ENCODE peak calls at places on chromosomes 4 and X, in ten cellular contexts. P, E, T, C, I, Y, Z, F, M and V are unnamed samples.

GRCh38 chr4:100082852-100083251 is 107.4 kb downstream of the DDIT4L start:
- DNase-seq in P (no peak), E (no peak), T (no peak), C (no peak), I (no peak), Y (no peak), Z (no peak), F (no peak), M (no peak), V (no peak)

GRCh38 chr4:1216869-1217294 is 32.0 kb downstream of the CTBP1 start:
- DNase-seq in P (peak; percentile 70), E (no peak), T (no peak), C (no peak), I (peak; percentile 64), Y (no peak), Z (peak; percentile 41), F (no peak), M (no peak), V (no peak)

GRCh38 chr4:7429601-7430078 is 5.1 kb downstream of the PSAPL1 start:
- DNase-seq in P (no peak), E (no peak), T (no peak), C (no peak), I (no peak), Y (peak; percentile 52), Z (no peak), F (no peak), M (no peak), V (no peak)

GRCh38 chr4:140330311-140330900 is 43.0 kb upstream of the SCOC start:
- DNase-seq in P (no peak), E (peak; percentile 60), T (no peak), C (no peak), I (no peak), Y (no peak), Z (peak; percentile 52), F (no peak), M (peak; percentile 63), V (no peak)

GRCh38 chr4:77785669-77786068 is 33.5 kb downstream of the CNOT6L start:
- DNase-seq in P (no peak), E (no peak), T (no peak), C (no peak), I (no peak), Y (no peak), Z (no peak), F (no peak), M (no peak), V (no peak)

GRCh38 chr4:185464184-185464583 is 7.3 kb downstream of the CCDC110 start:
- DNase-seq in P (no peak), E (no peak), T (peak; percentile 55), C (no peak), I (no peak), Y (peak; percentile 70), Z (no peak), F (no peak), M (no peak), V (no peak)

GRCh38 chrX:148871422-148872152 is 371.2 kb downstream of the AFF2 start:
- DNase-seq in P (no peak), E (peak; percentile 26), T (no peak), C (no peak), I (no peak), Y (no peak), Z (no peak), F (no peak), M (no peak), V (no peak)

GRCh38 chrX:30635630-30636029 is 17.6 kb upstream of the GK start:
- DNase-seq in P (no peak), E (no peak), T (no peak), C (no peak), I (no peak), Y (no peak), Z (peak; percentile 51), F (no peak), M (no peak), V (no peak)

GRCh38 chr4:24643774-24644520 is 59.6 kb upstream of the DHX15 start:
- DNase-seq in P (no peak), E (no peak), T (no peak), C (no peak), I (no peak), Y (no peak), Z (no peak), F (no peak), M (no peak), V (no peak)

GRCh38 chrX:148874621-148875020 is 374.2 kb downstream of the AFF2 start:
- DNase-seq in P (no peak), E (no peak), T (no peak), C (no peak), I (no peak), Y (no peak), Z (no peak), F (no peak), M (no peak), V (no peak)

GRCh38 chr4:80529021-80529420 is 193.5 kb downstream of the CFAP299 start:
- DNase-seq in P (no peak), E (no peak), T (no peak), C (no peak), I (no peak), Y (no peak), Z (no peak), F (no peak), M (no peak), V (no peak)

GRCh38 chr4:158176108-158176507 is 3.3 kb upstream of the GASK1B start:
- DNase-seq in P (no peak), E (no peak), T (no peak), C (no peak), I (no peak), Y (no peak), Z (no peak), F (no peak), M (no peak), V (no peak)

GRCh38 chrX:24231169-24231568 is 81.6 kb downstream of the ZFX start:
- DNase-seq in P (no peak), E (peak; percentile 90), T (no peak), C (no peak), I (no peak), Y (no peak), Z (peak; percentile 12), F (no peak), M (no peak), V (no peak)

GRCh38 chrX:69387559-69388487 is 116.3 kb upstream of the NALF2 start:
- DNase-seq in P (no peak), E (peak; percentile 20), T (peak; percentile 88), C (no peak), I (peak; percentile 30), Y (peak; percentile 93), Z (peak; percentile 69), F (peak; percentile 57), M (peak; percentile 0), V (peak; percentile 38)

GRCh38 chrX:50711907-50712306 is 102.1 kb downstream of the SHROOM4 start:
- DNase-seq in P (no peak), E (no peak), T (no peak), C (no peak), I (no peak), Y (no peak), Z (no peak), F (no peak), M (no peak), V (no peak)

GRCh38 chr4:31054295-31054694 is 334.1 kb downstream of the PCDH7 start:
- DNase-seq in P (no peak), E (no peak), T (no peak), C (no peak), I (no peak), Y (no peak), Z (no peak), F (no peak), M (no peak), V (no peak)

GRCh38 chr4:88697588-88698329 is at the start of gene NAP1L5:
- DNase-seq in P (peak; percentile 61), E (peak; percentile 84), T (peak; percentile 56), C (peak; percentile 41), I (peak; percentile 32), Y (peak; percentile 75), Z (peak; percentile 76), F (no peak), M (no peak), V (no peak)

GRCh38 chr4:186726440-186727148 is 2.9 kb upstream of the FAT1 start:
- DNase-seq in P (no peak), E (peak; percentile 86), T (peak; percentile 91), C (no peak), I (no peak), Y (peak; percentile 92), Z (peak; percentile 9), F (no peak), M (no peak), V (no peak)

GRCh38 chrX:56576721-56577120 is 13.3 kb downstream of the UBQLN2 start:
- DNase-seq in P (no peak), E (no peak), T (no peak), C (no peak), I (no peak), Y (no peak), Z (no peak), F (no peak), M (no peak), V (no peak)

GRCh38 chr4:78638324-78639172 is 87.0 kb downstream of the ANXA3 start:
- DNase-seq in P (no peak), E (no peak), T (no peak), C (no peak), I (no peak), Y (no peak), Z (no peak), F (no peak), M (no peak), V (no peak)

GRCh38 chr4:122673252-122673651 is 52.4 kb upstream of the IL21 start:
- DNase-seq in P (no peak), E (no peak), T (no peak), C (no peak), I (no peak), Y (no peak), Z (no peak), F (no peak), M (no peak), V (no peak)

GRCh38 chrX:31038585-31039326 is 33.1 kb downstream of the FTHL17 start:
- DNase-seq in P (no peak), E (peak; percentile 36), T (no peak), C (no peak), I (no peak), Y (peak; percentile 59), Z (peak; percentile 49), F (no peak), M (no peak), V (no peak)

GRCh38 chr4:141077611-141078225 is 55.6 kb downstream of the RNF150 start:
- DNase-seq in P (no peak), E (no peak), T (no peak), C (no peak), I (no peak), Y (no peak), Z (no peak), F (no peak), M (no peak), V (no peak)

GRCh38 chrX:47585273-47585672 is 3.0 kb downstream of the TIMP1 start:
- DNase-seq in P (no peak), E (peak; percentile 51), T (peak; percentile 40), C (no peak), I (no peak), Y (no peak), Z (no peak), F (no peak), M (no peak), V (no peak)

GRCh38 chr4:81040175-81040659 is 9.7 kb downstream of the BMP3 start:
- DNase-seq in P (no peak), E (peak; percentile 47), T (no peak), C (peak; percentile 11), I (no peak), Y (no peak), Z (peak; percentile 34), F (no peak), M (peak; percentile 18), V (no peak)

GRCh38 chr4:99653921-99654890 is 3.4 kb downstream of the C4orf54 start:
- DNase-seq in P (no peak), E (no peak), T (no peak), C (no peak), I (no peak), Y (no peak), Z (no peak), F (no peak), M (no peak), V (no peak)

GRCh38 chrX:33252306-33252825 is 41.0 kb upstream of the DMD start:
- DNase-seq in P (no peak), E (peak; percentile 23), T (no peak), C (no peak), I (no peak), Y (peak; percentile 68), Z (no peak), F (peak; percentile 0), M (no peak), V (no peak)

GRCh38 chr4:7435411-7436095 is 823 bp upstream of the PSAPL1 start:
- DNase-seq in P (no peak), E (no peak), T (no peak), C (no peak), I (no peak), Y (no peak), Z (no peak), F (no peak), M (no peak), V (no peak)